ENCODE peak calls at places on chromosome 18, in ten cellular contexts. H, Q, C, V, S, Z, O, E, L and I are unnamed samples.
A peak's percentile ranks its signal among the peaks of the same experiment; 100 is the strongest.

GRCh38 chr18:49335677-49336076 is 124.8 kb downstream of the DYM start:
- DNase-seq in H (no peak), Q (no peak), C (no peak), V (no peak), S (no peak), Z (no peak), O (no peak), E (no peak), L (no peak), I (no peak)

GRCh38 chr18:9337875-9338274 is 3.3 kb downstream of the TWSG1 start:
- DNase-seq in H (no peak), Q (no peak), C (no peak), V (no peak), S (no peak), Z (no peak), O (no peak), E (no peak), L (no peak), I (peak; percentile 34)

GRCh38 chr18:9902832-9903231 is 11.0 kb upstream of the VAPA start:
- DNase-seq in H (peak; percentile 55), Q (no peak), C (no peak), V (no peak), S (no peak), Z (no peak), O (no peak), E (no peak), L (no peak), I (no peak)

GRCh38 chr18:49460958-49461601 is 635 bp upstream of the DYM start:
- DNase-seq in H (no peak), Q (no peak), C (no peak), V (no peak), S (no peak), Z (no peak), O (peak; percentile 70), E (no peak), L (peak; percentile 64), I (no peak)

GRCh38 chr18:63273170-63273925 is 46.2 kb downstream of the BCL2 start:
- DNase-seq in H (no peak), Q (no peak), C (no peak), V (no peak), S (no peak), Z (no peak), O (no peak), E (no peak), L (no peak), I (no peak)

GRCh38 chr18:13436596-13436995 is 218.0 kb downstream of the LDLRAD4 start:
- DNase-seq in H (no peak), Q (no peak), C (no peak), V (no peak), S (no peak), Z (no peak), O (no peak), E (no peak), L (no peak), I (no peak)

GRCh38 chr18:13574761-13575160 is 151.6 kb downstream of the FAM210A start:
- DNase-seq in H (no peak), Q (no peak), C (no peak), V (no peak), S (no peak), Z (no peak), O (peak; percentile 33), E (no peak), L (no peak), I (no peak)

GRCh38 chr18:22538463-22538862 is 120.7 kb upstream of the CTAGE1 start:
- DNase-seq in H (no peak), Q (no peak), C (no peak), V (no peak), S (no peak), Z (no peak), O (no peak), E (no peak), L (no peak), I (no peak)

GRCh38 chr18:25350561-25351201 is 1.3 kb downstream of the ZNF521 start:
- DNase-seq in H (peak; percentile 80), Q (peak; percentile 50), C (no peak), V (no peak), S (no peak), Z (no peak), O (peak; percentile 58), E (no peak), L (peak; percentile 31), I (no peak)

GRCh38 chr18:79963658-79964329 is 649 bp upstream of the HSBP1L1 start:
- DNase-seq in H (no peak), Q (no peak), C (no peak), V (no peak), S (no peak), Z (no peak), O (no peak), E (no peak), L (no peak), I (no peak)

GRCh38 chr18:4181882-4182568 is 273.1 kb downstream of the DLGAP1 start:
- DNase-seq in H (no peak), Q (no peak), C (no peak), V (no peak), S (no peak), Z (no peak), O (no peak), E (no peak), L (no peak), I (no peak)

GRCh38 chr18:47912343-47912742 is 18.1 kb downstream of the SMAD2 start:
- DNase-seq in H (no peak), Q (no peak), C (no peak), V (no peak), S (no peak), Z (no peak), O (no peak), E (no peak), L (no peak), I (no peak)

GRCh38 chr18:10409041-10409440 is 45.4 kb upstream of the APCDD1 start:
- DNase-seq in H (no peak), Q (no peak), C (no peak), V (no peak), S (no peak), Z (no peak), O (no peak), E (no peak), L (no peak), I (no peak)